ENCODE peak calls at places on chromosomes 1 and 21, in five cellular contexts. Y, E, G, F and J are unnamed samples.

GRCh38 chr1:229101475-229101874 is 169.4 kb upstream of the RAB4A start:
- DNase-seq in Y (no peak), E (no peak), G (no peak), F (no peak), J (no peak)

GRCh38 chr1:204560590-204560989 is 44.4 kb downstream of the MDM4 start:
- DNase-seq in Y (no peak), E (no peak), G (no peak), F (no peak), J (no peak)

GRCh38 chr1:224482619-224483018 is 48.0 kb upstream of the WDR26 start:
- DNase-seq in Y (no peak), E (no peak), G (peak; percentile 4), F (no peak), J (no peak)

GRCh38 chr1:94579876-94580294 is 38.3 kb upstream of the F3 start:
- DNase-seq in Y (peak; percentile 87), E (no peak), G (no peak), F (no peak), J (no peak)

GRCh38 chr1:211687462-211688215 is 12.2 kb upstream of the NEK2 start:
- DNase-seq in Y (no peak), E (no peak), G (no peak), F (no peak), J (no peak)

GRCh38 chr1:7366955-7367665 is 404.0 kb upstream of the VAMP3 start:
- DNase-seq in Y (no peak), E (no peak), G (no peak), F (no peak), J (no peak)

GRCh38 chr1:13775916-13776315 is 75.9 kb downstream of the PRDM2 start:
- DNase-seq in Y (no peak), E (no peak), G (no peak), F (no peak), J (no peak)

GRCh38 chr1:94422115-94422820 is 4.1 kb downstream of the ABCD3 start:
- DNase-seq in Y (no peak), E (no peak), G (no peak), F (no peak), J (no peak)

GRCh38 chr1:62325076-62325475 is 5.8 kb upstream of the KANK4 start:
- DNase-seq in Y (peak; percentile 76), E (no peak), G (no peak), F (no peak), J (no peak)

GRCh38 chr21:42642219-42642745 is 11.1 kb upstream of the PDE9A start:
- DNase-seq in Y (no peak), E (no peak), G (no peak), F (no peak), J (no peak)

GRCh38 chr1:16232316-16232710 is 4.7 kb downstream of the CPLANE2 start:
- DNase-seq in Y (no peak), E (no peak), G (no peak), F (no peak), J (no peak)

GRCh38 chr1:176241385-176242015 is 34.4 kb upstream of the COP1 start:
- DNase-seq in Y (no peak), E (no peak), G (no peak), F (no peak), J (no peak)

GRCh38 chr1:1853593-1854257 is 37.2 kb downstream of the GNB1 start:
- DNase-seq in Y (no peak), E (peak; percentile 76), G (no peak), F (no peak), J (no peak)

GRCh38 chr1:84698151-84698651 is 7.9 kb upstream of the SSX2IP start:
- DNase-seq in Y (no peak), E (no peak), G (no peak), F (no peak), J (no peak)
- H3K4me3 ChIP-seq in Y (no peak overlapping the region), E (no peak overlapping the region), G (no peak overlapping the region), F (no peak overlapping the region), J (no peak overlapping the region)

GRCh38 chr1:227218870-227219578 is 99.3 kb downstream of the CDC42BPA start:
- DNase-seq in Y (no peak), E (no peak), G (no peak), F (no peak), J (no peak)

GRCh38 chr1:227215863-227216510 is 102.3 kb downstream of the CDC42BPA start:
- DNase-seq in Y (no peak), E (no peak), G (no peak), F (no peak), J (no peak)

GRCh38 chr1:227214170-227214569 is 104.1 kb downstream of the CDC42BPA start:
- DNase-seq in Y (no peak), E (no peak), G (no peak), F (no peak), J (no peak)

GRCh38 chr1:227223407-227223806 is 94.9 kb downstream of the CDC42BPA start:
- DNase-seq in Y (no peak), E (no peak), G (no peak), F (no peak), J (no peak)

DNA sequence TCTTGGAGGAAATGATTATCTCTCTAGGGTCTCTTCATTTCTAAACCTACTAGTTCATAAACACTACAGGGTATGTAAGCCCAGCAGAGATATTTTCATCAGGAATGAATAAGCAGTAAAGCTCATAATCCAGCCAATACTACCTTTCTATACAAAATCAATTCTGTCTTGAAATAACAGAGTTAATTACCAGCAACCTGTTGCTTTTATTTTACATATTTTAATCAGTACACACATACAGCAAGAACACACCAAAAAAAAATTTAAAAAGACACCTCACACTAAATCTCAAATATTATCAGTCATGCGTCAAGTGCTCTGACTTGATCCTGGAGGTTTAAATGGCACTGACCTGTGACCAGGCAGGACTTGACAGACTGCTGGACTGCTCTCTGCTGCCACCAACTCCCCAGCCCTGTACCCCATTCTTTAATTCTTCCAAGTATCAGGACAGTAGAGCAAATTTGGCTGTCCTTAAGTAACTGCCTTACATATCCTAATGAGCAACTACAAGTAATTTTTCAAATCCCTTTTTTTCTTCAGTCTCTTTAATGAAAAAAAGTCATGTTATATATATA is 98.5 kb downstream of the CDC42BPA start:
- DNase-seq in Y (no peak), E (no peak), G (no peak), F (no peak), J (no peak)
- TF ChIP-seq CTCF in Y (peak; percentile 50), E (peak; percentile 22), G (no peak), F (no peak), J (no peak)

GRCh38 chr1:9510130-9510529 is 29.1 kb upstream of the SLC25A33 start:
- DNase-seq in Y (no peak), E (no peak), G (no peak), F (no peak), J (no peak)
- H3K4me3 ChIP-seq in Y (no peak overlapping the region), E (no peak overlapping the region), G (no peak overlapping the region), F (no peak overlapping the region), J (no peak overlapping the region)

DNA sequence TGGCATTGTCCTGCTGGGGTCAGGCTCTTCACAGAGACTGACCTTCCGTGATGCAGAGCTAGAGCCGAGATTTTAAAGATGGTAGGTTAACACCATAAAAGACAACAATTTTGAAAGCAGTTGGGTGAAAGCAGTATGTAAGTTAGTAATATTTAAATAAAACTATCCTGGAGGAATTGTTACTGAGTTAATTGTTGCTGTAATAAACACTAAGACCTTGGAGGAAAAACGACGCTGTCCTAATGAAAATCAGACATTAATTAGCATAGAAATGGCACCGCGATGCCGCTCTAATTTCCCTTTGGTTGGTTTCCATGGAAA is 662 bp upstream of the ANP32E start:
- DNase-seq in Y (no peak), E (no peak), G (no peak), F (no peak), J (no peak)
- TF ChIP-seq CTCF in Y (no peak), E (no peak), G (peak; percentile 3), F (no peak), J (no peak)